ENCODE peak calls at places on chromosomes 16 and 17, in eight cellular contexts. X is left cardiac atrium; W is effector memory CD8-positive, alpha-beta T cell; Z is testis; N is HEK293T; Y is kidney glomerular epithelial cell; R is effector CD8-positive, alpha-beta T cell; J is GM04503. O is an unnamed sample.

GRCh38 chr17:47956818-47957590 is 679 bp downstream of the PRR15L start:
- DNase-seq in X (no peak), W (no peak), Z (no peak), N (no peak), Y (no peak), R (no peak), J (no peak), O (no peak)

GRCh38 chr17:77869665-77870132 is 88.8 kb upstream of the TNRC6C start:
- DNase-seq in X (peak), W (peak), Z (no peak), N (no peak), Y (no peak), R (no peak), J (no peak), O (no peak)

GRCh38 chr17:3873862-3874261 is 19.0 kb downstream of the CAMKK1 start:
- DNase-seq in X (no peak), W (no peak), Z (no peak), N (no peak), Y (no peak), R (no peak), J (no peak), O (no peak)

GRCh38 chr17:78715000-78715771 is 66.9 kb downstream of the CYTH1 start:
- DNase-seq in X (no peak), W (no peak), Z (no peak), N (no peak), Y (no peak), R (no peak), J (no peak), O (no peak)

GRCh38 chr16:11585460-11586374 is 1.0 kb downstream of the LITAF start:
- DNase-seq in X (no peak), W (peak), Z (peak), N (no peak), Y (no peak), R (no peak), J (no peak), O (no peak)

GRCh38 chr16:88650749-88651275 is at the start of gene CYBA:
- DNase-seq in X (peak), W (peak), Z (peak), N (peak), Y (peak), R (peak), J (no peak), O (peak)

GRCh38 chr16:59632266-59632855 is 898.2 kb upstream of the GOT2 start:
- DNase-seq in X (no peak), W (no peak), Z (peak), N (no peak), Y (no peak), R (no peak), J (peak), O (no peak)

GRCh38 chr16:19136549-19137196 is 22.9 kb downstream of the ITPRIPL2 start:
- DNase-seq in X (no peak), W (no peak), Z (no peak), N (no peak), Y (no peak), R (no peak), J (no peak), O (no peak)

GRCh38 chr17:29177541-29177870 is 2.7 kb downstream of the MYO18A start:
- DNase-seq in X (no peak), W (no peak), Z (no peak), N (no peak), Y (no peak), R (no peak), J (no peak), O (peak)

GRCh38 chr17:31508310-31509094 is 117.0 kb downstream of the RAB11FIP4 start:
- DNase-seq in X (no peak), W (peak), Z (no peak), N (no peak), Y (no peak), R (peak), J (no peak), O (no peak)

GRCh38 chr16:4746991-4747574 is 12.7 kb downstream of the DNAAF8 start:
- DNase-seq in X (no peak), W (no peak), Z (peak), N (no peak), Y (no peak), R (no peak), J (no peak), O (no peak)

GRCh38 chr17:54972406-54973138 is 4.0 kb downstream of the STXBP4 start:
- DNase-seq in X (no peak), W (no peak), Z (no peak), N (no peak), Y (no peak), R (no peak), J (no peak), O (no peak)

GRCh38 chr17:81688616-81689015 is 4.8 kb downstream of the HGS start:
- DNase-seq in X (no peak), W (no peak), Z (no peak), N (no peak), Y (no peak), R (no peak), J (no peak), O (no peak)

GRCh38 chr16:73053379-73054130 is 5.6 kb upstream of the ZFHX3 start:
- DNase-seq in X (no peak), W (no peak), Z (no peak), N (no peak), Y (no peak), R (no peak), J (no peak), O (no peak)

GRCh38 chr16:77835111-77835510 is 46.7 kb downstream of the VAT1L start:
- DNase-seq in X (no peak), W (no peak), Z (no peak), N (no peak), Y (no peak), R (no peak), J (peak), O (no peak)

GRCh38 chr17:77830816-77831490 is 127.5 kb upstream of the TNRC6C start:
- DNase-seq in X (peak), W (no peak), Z (no peak), N (no peak), Y (no peak), R (no peak), J (no peak), O (no peak)

GRCh38 chr17:13297198-13297597 is 279.4 kb upstream of the ELAC2 start:
- DNase-seq in X (no peak), W (no peak), Z (no peak), N (no peak), Y (no peak), R (no peak), J (no peak), O (peak)

GRCh38 chr17:76686538-76687277 is 24.1 kb downstream of the MXRA7 start:
- DNase-seq in X (no peak), W (no peak), Z (no peak), N (no peak), Y (no peak), R (no peak), J (no peak), O (no peak)

GRCh38 chr16:67456383-67457140 is 24.4 kb downstream of the ATP6V0D1 start:
- DNase-seq in X (peak), W (no peak), Z (peak), N (no peak), Y (peak), R (no peak), J (no peak), O (no peak)

GRCh38 chr17:32503251-32504165 is 16.7 kb downstream of the CDK5R1 start:
- DNase-seq in X (no peak), W (peak), Z (no peak), N (no peak), Y (no peak), R (no peak), J (no peak), O (no peak)

GRCh38 chr16:21339927-21340326 is 61.8 kb upstream of the CRYM start:
- DNase-seq in X (no peak), W (no peak), Z (no peak), N (no peak), Y (no peak), R (no peak), J (no peak), O (no peak)

GRCh38 chr16:68401871-68402747 is 46.2 kb downstream of the SMPD3 start:
- DNase-seq in X (no peak), W (no peak), Z (no peak), N (no peak), Y (no peak), R (no peak), J (peak), O (no peak)

GRCh38 chr16:15618392-15618791 is 24.6 kb downstream of the MARF1 start:
- DNase-seq in X (no peak), W (no peak), Z (no peak), N (no peak), Y (peak), R (no peak), J (peak), O (no peak)

GRCh38 chr16:88975511-88976061 is 1.4 kb downstream of the CBFA2T3 start:
- DNase-seq in X (no peak), W (no peak), Z (no peak), N (no peak), Y (no peak), R (no peak), J (no peak), O (no peak)

GRCh38 chr16:17339764-17340541 is 130.8 kb downstream of the XYLT1 start:
- DNase-seq in X (peak), W (no peak), Z (no peak), N (no peak), Y (no peak), R (no peak), J (no peak), O (no peak)

GRCh38 chr17:76593338-76593737 is 7.7 kb upstream of the ST6GALNAC2 start:
- DNase-seq in X (no peak), W (no peak), Z (no peak), N (peak), Y (no peak), R (no peak), J (no peak), O (no peak)

GRCh38 chr17:9360610-9361571 is 214.7 kb downstream of the STX8 start:
- DNase-seq in X (peak), W (no peak), Z (peak), N (no peak), Y (peak), R (no peak), J (peak), O (peak)

GRCh38 chr17:20187049-20187448 is 177.9 kb downstream of the SPECC1 start:
- DNase-seq in X (no peak), W (no peak), Z (no peak), N (no peak), Y (no peak), R (no peak), J (no peak), O (no peak)

GRCh38 chr17:40516581-40517285 is 15.3 kb upstream of the TNS4 start:
- DNase-seq in X (no peak), W (peak), Z (no peak), N (no peak), Y (no peak), R (peak), J (no peak), O (no peak)

GRCh38 chr16:51549836-51550235 is 398.8 kb upstream of the SALL1 start:
- DNase-seq in X (no peak), W (no peak), Z (no peak), N (no peak), Y (no peak), R (no peak), J (no peak), O (no peak)

GRCh38 chr17:21463779-21464407 is 87.7 kb downstream of the KCNJ12 start:
- DNase-seq in X (no peak), W (no peak), Z (peak), N (no peak), Y (no peak), R (no peak), J (no peak), O (no peak)

GRCh38 chr16:31365131-31365865 is 10.3 kb downstream of the ITGAX start:
- DNase-seq in X (no peak), W (peak), Z (no peak), N (no peak), Y (no peak), R (no peak), J (no peak), O (no peak)

GRCh38 chr16:79845734-79846135 is 245.2 kb upstream of the MAF start:
- DNase-seq in X (no peak), W (no peak), Z (no peak), N (no peak), Y (no peak), R (no peak), J (no peak), O (no peak)

GRCh38 chr17:65589321-65589720 is 27.9 kb upstream of the AXIN2 start:
- DNase-seq in X (no peak), W (no peak), Z (no peak), N (no peak), Y (no peak), R (no peak), J (no peak), O (no peak)

GRCh38 chr17:27407916-27408846 is 48.1 kb upstream of the KSR1 start:
- DNase-seq in X (no peak), W (no peak), Z (no peak), N (no peak), Y (peak), R (no peak), J (no peak), O (no peak)

GRCh38 chr16:29007865-29008593 is 23.2 kb downstream of the LAT start:
- DNase-seq in X (no peak), W (no peak), Z (peak), N (peak), Y (peak), R (peak), J (peak), O (no peak)

GRCh38 chr16:84735846-84736586 is 36.2 kb downstream of the USP10 start:
- DNase-seq in X (no peak), W (peak), Z (peak), N (no peak), Y (no peak), R (peak), J (no peak), O (no peak)

GRCh38 chr17:28956861-28957260 is 5.5 kb upstream of the PHF12 start:
- DNase-seq in X (no peak), W (no peak), Z (no peak), N (no peak), Y (no peak), R (no peak), J (no peak), O (no peak)

O was measured in HuH-7.5.